ENCODE peak calls at places on chromosomes 5 and 9, in four cellular contexts. One of them, this sample, is unnamed.

GRCh38 chr9:112038017-112038408 is 137.1 kb downstream of the SUSD1 start:
- DNase-seq in GM12878: no peak
- DNase-seq in K562: no peak
- DNase-seq in HepG2: no peak
- DNase-seq in this sample: no peak

GRCh38 chr5:91307023-91307422 is 76.1 kb downstream of the ARRDC3 start:
- DNase-seq in GM12878: no peak
- DNase-seq in K562: no peak
- DNase-seq in HepG2: no peak
- DNase-seq in this sample: no peak

GRCh38 chr5:127505819-127506218 is 11.6 kb upstream of the PRRC1 start:
- DNase-seq in GM12878: no peak
- DNase-seq in K562: no peak
- DNase-seq in HepG2: no peak
- DNase-seq in this sample: no peak

GRCh38 chr5:157290156-157290980 is 24.4 kb downstream of the CYFIP2 start:
- DNase-seq in GM12878: no peak
- DNase-seq in K562: no peak
- DNase-seq in HepG2: peak
- DNase-seq in this sample: no peak

GRCh38 chr9:4750021-4750673 is 9.1 kb upstream of the AK3 start:
- DNase-seq in GM12878: no peak
- DNase-seq in K562: peak
- DNase-seq in HepG2: no peak
- DNase-seq in this sample: peak

GRCh38 chr5:150507283-150508020 is 479 bp upstream of the NDST1 start:
- DNase-seq in GM12878: no peak
- DNase-seq in K562: no peak
- DNase-seq in HepG2: no peak
- DNase-seq in this sample: no peak

GRCh38 chr5:173855162-173855994 is 32.8 kb upstream of the CPEB4 start:
- DNase-seq in GM12878: no peak
- DNase-seq in K562: peak
- DNase-seq in HepG2: no peak
- DNase-seq in this sample: no peak

GRCh38 chr5:67092447-67093023 is 104.1 kb downstream of the CD180 start:
- DNase-seq in GM12878: no peak
- DNase-seq in K562: no peak
- DNase-seq in HepG2: no peak
- DNase-seq in this sample: no peak

GRCh38 chr9:117413346-117414219 is 1.3 kb downstream of the ASTN2 start:
- DNase-seq in GM12878: no peak
- DNase-seq in K562: no peak
- DNase-seq in HepG2: no peak
- DNase-seq in this sample: peak

GRCh38 chr5:10310073-10310779 is 2.5 kb upstream of the CMBL start:
- DNase-seq in GM12878: no peak
- DNase-seq in K562: no peak
- DNase-seq in HepG2: peak
- DNase-seq in this sample: no peak

GRCh38 chr5:66810747-66811355 is 214.7 kb downstream of the MAST4 start:
- DNase-seq in GM12878: no peak
- DNase-seq in K562: no peak
- DNase-seq in HepG2: no peak
- DNase-seq in this sample: no peak

GRCh38 chr9:19342927-19343326 is 37.1 kb downstream of the RPS6 start:
- DNase-seq in GM12878: no peak
- DNase-seq in K562: no peak
- DNase-seq in HepG2: no peak
- DNase-seq in this sample: no peak

GRCh38 chr5:160685695-160686094 is 166.3 kb downstream of the ATP10B start:
- DNase-seq in GM12878: peak
- DNase-seq in K562: peak
- DNase-seq in HepG2: peak
- DNase-seq in this sample: peak

GRCh38 chr9:135591491-135592330 is 30.2 kb downstream of the PAEP start:
- DNase-seq in GM12878: no peak
- DNase-seq in K562: no peak
- DNase-seq in HepG2: no peak
- DNase-seq in this sample: no peak

GRCh38 chr9:130835441-130836298 is 616 bp downstream of the ABL1 start:
- DNase-seq in GM12878: no peak
- DNase-seq in K562: peak
- DNase-seq in HepG2: no peak
- DNase-seq in this sample: peak

GRCh38 chr9:12785251-12785880 is 10.5 kb downstream of the LURAP1L start:
- DNase-seq in GM12878: no peak
- DNase-seq in K562: no peak
- DNase-seq in HepG2: no peak
- DNase-seq in this sample: no peak

GRCh38 chr9:17631396-17631795 is 52.5 kb downstream of the SH3GL2 start:
- DNase-seq in GM12878: no peak
- DNase-seq in K562: no peak
- DNase-seq in HepG2: no peak
- DNase-seq in this sample: no peak

GRCh38 chr5:181223729-181224389 is 778 bp downstream of the TRIM41 start:
- DNase-seq in GM12878: no peak
- DNase-seq in K562: no peak
- DNase-seq in HepG2: no peak
- DNase-seq in this sample: peak

GRCh38 chr5:66472010-66472409 is 124.2 kb upstream of the MAST4 start:
- DNase-seq in GM12878: no peak
- DNase-seq in K562: no peak
- DNase-seq in HepG2: no peak
- DNase-seq in this sample: no peak

GRCh38 chr9:132044176-132044880 is 35.3 kb downstream of the MED27 start:
- DNase-seq in GM12878: no peak
- DNase-seq in K562: no peak
- DNase-seq in HepG2: no peak
- DNase-seq in this sample: no peak

GRCh38 chr9:82593436-82593835 is 469.5 kb downstream of the RASEF start:
- DNase-seq in GM12878: no peak
- DNase-seq in K562: no peak
- DNase-seq in HepG2: no peak
- DNase-seq in this sample: no peak
- TF ChIP-seq CREB1 in GM12878: no peak
- TF ChIP-seq CREB1 in K562: no peak
- TF ChIP-seq CREB1 in HepG2: no peak
- TF ChIP-seq CREB1 in this sample: no peak

GRCh38 chr5:102755691-102756371 is 726 bp downstream of the PAM start:
- DNase-seq in GM12878: peak
- DNase-seq in K562: peak
- DNase-seq in HepG2: peak
- DNase-seq in this sample: peak

GRCh38 chr5:102750435-102750834 is 4.7 kb upstream of the PAM start:
- DNase-seq in GM12878: no peak
- DNase-seq in K562: no peak
- DNase-seq in HepG2: no peak
- DNase-seq in this sample: no peak

GRCh38 chr5:102758576-102758975 is 3.5 kb downstream of the PAM start:
- DNase-seq in GM12878: no peak
- DNase-seq in K562: no peak
- DNase-seq in HepG2: no peak
- DNase-seq in this sample: no peak

GRCh38 chr5:102753889-102754498 is 1.1 kb upstream of the PAM start:
- DNase-seq in GM12878: no peak
- DNase-seq in K562: no peak
- DNase-seq in HepG2: no peak
- DNase-seq in this sample: peak

GRCh38 chr5:102754499-102755424 is at the start of gene PAM:
- DNase-seq in GM12878: no peak
- DNase-seq in K562: peak
- DNase-seq in HepG2: peak
- DNase-seq in this sample: peak
- TF ChIP-seq EZH2 in GM12878: no peak
- TF ChIP-seq EZH2 in K562: no peak
- TF ChIP-seq EZH2 in HepG2: no peak
- TF ChIP-seq EZH2 in this sample: no peak

GRCh38 chr5:168991311-168991710 is 309.6 kb downstream of the SLIT3 start:
- DNase-seq in GM12878: no peak
- DNase-seq in K562: no peak
- DNase-seq in HepG2: no peak
- DNase-seq in this sample: no peak
- TF ChIP-seq JUNB in GM12878: no peak
- TF ChIP-seq JUNB in K562: no peak
- TF ChIP-seq JUNB in HepG2: no peak
- TF ChIP-seq JUNB in this sample: no peak

GRCh38 chr9:27940535-27940934 is 367.3 kb upstream of the C9orf72 start:
- DNase-seq in GM12878: no peak
- DNase-seq in K562: no peak
- DNase-seq in HepG2: no peak
- DNase-seq in this sample: no peak
- TF ChIP-seq CREB1 in GM12878: no peak
- TF ChIP-seq CREB1 in K562: no peak
- TF ChIP-seq CREB1 in HepG2: no peak
- TF ChIP-seq CREB1 in this sample: no peak

GRCh38 chr5:135399838-135400542 is 959 bp upstream of the MACROH2A1 start:
- DNase-seq in GM12878: no peak
- DNase-seq in K562: no peak
- DNase-seq in HepG2: no peak
- DNase-seq in this sample: peak
- TF ChIP-seq EZH2 in GM12878: no peak
- TF ChIP-seq EZH2 in K562: no peak
- TF ChIP-seq EZH2 in HepG2: no peak
- TF ChIP-seq EZH2 in this sample: no peak

GRCh38 chr5:80780024-80780423 is 125.2 kb upstream of the DHFR start:
- DNase-seq in GM12878: no peak
- DNase-seq in K562: no peak
- DNase-seq in HepG2: peak
- DNase-seq in this sample: no peak

GRCh38 chr5:80782626-80783025 is 127.8 kb upstream of the DHFR start:
- DNase-seq in GM12878: no peak
- DNase-seq in K562: no peak
- DNase-seq in HepG2: no peak
- DNase-seq in this sample: no peak

GRCh38 chr5:80780761-80781285 is 126.0 kb upstream of the DHFR start:
- DNase-seq in GM12878: no peak
- DNase-seq in K562: no peak
- DNase-seq in HepG2: no peak
- DNase-seq in this sample: no peak

GRCh38 chr5:80784451-80784850 is 129.7 kb upstream of the DHFR start:
- DNase-seq in GM12878: no peak
- DNase-seq in K562: no peak
- DNase-seq in HepG2: no peak
- DNase-seq in this sample: no peak

DNA sequence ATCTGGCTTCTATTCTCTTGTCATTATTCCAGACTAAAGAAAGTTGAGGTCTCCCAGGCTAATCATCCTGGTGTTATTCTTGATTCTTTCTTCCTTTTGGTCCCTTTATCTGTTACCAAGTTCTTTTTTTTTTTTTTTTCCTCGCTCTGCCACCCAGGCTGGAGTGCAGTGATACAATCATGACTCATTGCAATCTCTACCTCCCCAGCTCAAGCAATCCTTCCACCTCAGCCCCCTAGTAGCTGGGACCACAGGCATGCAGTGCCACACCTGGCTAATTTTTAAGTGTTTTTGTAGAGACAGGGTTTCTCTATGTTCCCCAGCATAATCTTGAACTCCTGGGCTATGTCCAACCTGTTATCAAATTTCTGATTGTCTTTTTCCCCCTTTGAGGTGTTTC is 126.6 kb upstream of the DHFR start:
- DNase-seq in GM12878: no peak
- DNase-seq in K562: no peak
- DNase-seq in HepG2: no peak
- DNase-seq in this sample: no peak
- TF ChIP-seq JUNB in GM12878: no peak
- TF ChIP-seq JUNB in K562: no peak
- TF ChIP-seq JUNB in HepG2: no peak
- TF ChIP-seq JUNB in this sample: no peak

DNA sequence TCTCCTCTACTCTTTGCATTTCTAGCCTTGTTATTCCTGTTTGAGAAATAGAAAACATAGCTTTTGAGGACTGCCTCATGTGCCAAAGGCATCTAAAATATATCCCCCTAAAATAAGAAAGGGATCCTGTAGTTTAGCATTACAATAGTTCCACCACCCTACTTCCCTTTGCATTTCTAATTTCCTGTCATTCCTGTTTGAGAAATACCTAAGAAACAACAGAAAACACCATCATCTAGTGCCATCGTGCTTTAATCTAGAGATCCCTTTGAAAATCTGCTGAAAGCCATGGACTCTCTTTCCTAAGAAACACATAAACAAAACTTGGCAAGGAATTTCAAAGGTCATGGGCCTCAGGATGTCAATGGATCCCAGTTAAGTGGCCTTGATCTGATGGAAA is 7.5 kb downstream of the CLK4 start:
- DNase-seq in GM12878: no peak
- DNase-seq in K562: no peak
- DNase-seq in HepG2: no peak
- DNase-seq in this sample: peak
- TF ChIP-seq CREB1 in GM12878: no peak
- TF ChIP-seq CREB1 in K562: no peak
- TF ChIP-seq CREB1 in HepG2: no peak
- TF ChIP-seq CREB1 in this sample: no peak

This sample was measured in GM23338.